ENCODE peak calls at places on chromosomes 13 and 19, in four cellular contexts. Q, B, G and X are unnamed samples.
A peak's percentile ranks its signal among the peaks of the same experiment; 100 is the strongest.

GRCh38 chr13:30193279-30194234 is 113.8 kb downstream of the KATNAL1 start:
- DNase-seq in B (no peak), G (no peak), Q (no peak), X (no peak)

GRCh38 chr19:50046649-50047503 is 21.1 kb downstream of the ZNF473 start:
- DNase-seq in Q (no peak), G (peak; percentile 74), B (no peak), X (peak; percentile 87)

GRCh38 chr13:48094404-48094780 is 512 bp downstream of the MED4 start:
- DNase-seq in B (no peak), Q (no peak), G (no peak), X (peak; percentile 24)

GRCh38 chr13:28220166-28220565 is 81.8 kb downstream of the PAN3 start:
- DNase-seq in Q (no peak), B (peak; percentile 1), G (no peak), X (no peak)

GRCh38 chr13:92460479-92460878 is 766.1 kb upstream of the GPC6 start:
- DNase-seq in G (no peak), Q (no peak), B (no peak), X (no peak)

GRCh38 chr19:33350538-33351309 is 22.8 kb upstream of the CEBPG start:
- DNase-seq in Q (no peak), B (no peak), G (no peak), X (no peak)

GRCh38 chr19:48613024-48613851 is 1.6 kb downstream of the FAM83E start:
- DNase-seq in B (no peak), G (peak; percentile 78), Q (no peak), X (no peak)

GRCh38 chr19:1473056-1473400 is 6.0 kb downstream of the C19orf25 start:
- DNase-seq in G (no peak), B (no peak), Q (no peak), X (no peak)

GRCh38 chr13:33185853-33186252 is 99.7 kb downstream of the STARD13 start:
- DNase-seq in B (no peak), Q (no peak), G (no peak), X (peak; percentile 20)

GRCh38 chr19:38718747-38719543 is 25.3 kb downstream of the CAPN12 start:
- DNase-seq in G (peak; percentile 83), Q (no peak), B (no peak), X (peak; percentile 74)

GRCh38 chr13:26721251-26721939 is 39.2 kb downstream of the GPR12 start:
- DNase-seq in Q (no peak), B (no peak), G (peak; percentile 45), X (no peak)